ENCODE peak calls at places on chromosomes 7 and 10, in five cellular contexts. M, X, D, O and B are unnamed samples.

GRCh38 chr7:137847418-137848050 is 760 bp upstream of the DGKI start:
- DNase-seq in M (no peak), X (peak; percentile 35), D (no peak), O (no peak), B (no peak)

GRCh38 chr7:53947670-53948226 is 594.4 kb upstream of the VSTM2A start:
- DNase-seq in M (no peak), X (no peak), D (no peak), O (no peak), B (no peak)

GRCh38 chr7:44274623-44274975 is 50.8 kb downstream of the CAMK2B start:
- DNase-seq in M (no peak), X (no peak), D (no peak), O (no peak), B (no peak)

GRCh38 chr10:63765126-63765525 is 243.9 kb downstream of the REEP3 start:
- DNase-seq in M (no peak), X (no peak), D (no peak), O (no peak), B (no peak)

GRCh38 chr7:6423942-6424701 is 23.6 kb downstream of the DAGLB start:
- DNase-seq in M (no peak), X (no peak), D (no peak), O (no peak), B (no peak)

GRCh38 chr10:122637371-122637770 is 62.3 kb downstream of the C10orf120 start:
- DNase-seq in M (no peak), X (no peak), D (no peak), O (no peak), B (no peak)

GRCh38 chr10:12332572-12333381 is 16.6 kb upstream of the CAMK1D start:
- DNase-seq in M (no peak), X (no peak), D (no peak), O (no peak), B (no peak)

GRCh38 chr10:106424076-106424475 is 740.4 kb downstream of the SORCS1 start:
- DNase-seq in M (no peak), X (no peak), D (no peak), O (no peak), B (no peak)

GRCh38 chr7:28608766-28609165 is 196.4 kb downstream of the CREB5 start:
- DNase-seq in M (no peak), X (no peak), D (no peak), O (no peak), B (no peak)

GRCh38 chr7:41085244-41085643 is 617.6 kb downstream of the INHBA start:
- DNase-seq in M (no peak), X (no peak), D (no peak), O (no peak), B (no peak)

GRCh38 chr10:71646051-71646450 is 73.5 kb downstream of the C10orf105 start:
- DNase-seq in M (no peak), X (no peak), D (no peak), O (no peak), B (no peak)